ENCODE peak calls at places on chromosomes 6 and 20, in four cellular contexts. E is IMR-90, C is neuronal stem cell, X is fibroblast of lung. N is an unnamed sample.

GRCh38 chr6:12163149-12163548 is 127.0 kb upstream of the EDN1 start:
- DNase-seq in C (no peak), E (no peak), X (no peak), N (no peak)

GRCh38 chr6:135922746-135923145 is 71.2 kb downstream of the PDE7B start:
- DNase-seq in X (peak), E (peak), C (no peak), N (peak)

GRCh38 chr20:44959082-44959895 is 908 bp downstream of the TOMM34 start:
- DNase-seq in C (peak), E (peak), X (peak), N (peak)

GRCh38 chr6:46002264-46002663 is 13.4 kb downstream of the CLIC5 start:
- DNase-seq in C (no peak), X (no peak), E (no peak), N (no peak)

GRCh38 chr6:130424704-130425103 is 58.9 kb downstream of the TMEM200A start:
- DNase-seq in C (no peak), E (no peak), X (no peak), N (no peak)

GRCh38 chr6:33962186-33962585 is 158.4 kb upstream of the MLN start:
- DNase-seq in E (peak), C (no peak), X (peak), N (peak)

GRCh38 chr6:143934867-143935266 is 70.6 kb downstream of the ZC2HC1B start:
- DNase-seq in X (no peak), E (no peak), C (no peak), N (no peak)

GRCh38 chr6:41167173-41167963 is 4.5 kb upstream of the TREM2 start:
- DNase-seq in E (peak), X (peak), C (peak), N (peak)

GRCh38 chr6:9540534-9541126 is 874.2 kb downstream of the TFAP2A start:
- DNase-seq in X (peak), E (peak), C (peak), N (peak)

GRCh38 chr6:45791600-45792168 is 224.0 kb downstream of the CLIC5 start:
- DNase-seq in X (peak), E (peak), C (no peak), N (peak)

GRCh38 chr6:109793793-109794192 is 102.7 kb downstream of the FIG4 start:
- DNase-seq in X (peak), C (no peak), E (peak), N (peak)

GRCh38 chr20:63783970-63784369 is 44.4 kb downstream of the SLC2A4RG start:
- DNase-seq in C (no peak), E (no peak), X (no peak), N (no peak)

GRCh38 chr20:63785646-63786255 is 45.3 kb downstream of the ZBTB46 start:
- DNase-seq in E (no peak), C (no peak), X (no peak), N (no peak)

GRCh38 chr20:63787749-63788148 is 43.3 kb downstream of the ZBTB46 start:
- DNase-seq in X (no peak), C (no peak), E (no peak), N (no peak)

GRCh38 chr20:63789836-63790571 is 41.1 kb downstream of the ZBTB46 start:
- DNase-seq in X (no peak), E (no peak), C (no peak), N (no peak)

GRCh38 chr20:63787302-63787701 is 43.8 kb downstream of the ZBTB46 start:
- DNase-seq in X (no peak), C (no peak), E (no peak), N (no peak)
- H3K4me3 ChIP-seq in X (no peak), C (no peak), E (no peak), N (no peak)

GRCh38 chr6:15631380-15631913 is 31.4 kb downstream of the DTNBP1 start:
- DNase-seq in C (no peak), X (no peak), E (no peak), N (no peak)

GRCh38 chr6:15627829-15628228 is 35.0 kb downstream of the DTNBP1 start:
- DNase-seq in X (peak), E (no peak), C (no peak), N (no peak)

GRCh38 chr6:15630202-15630601 is 32.6 kb downstream of the DTNBP1 start:
- DNase-seq in C (no peak), E (no peak), X (no peak), N (no peak)

GRCh38 chr6:15628499-15629131 is 34.2 kb downstream of the DTNBP1 start:
- DNase-seq in E (peak), X (peak), C (no peak), N (peak)

DNA sequence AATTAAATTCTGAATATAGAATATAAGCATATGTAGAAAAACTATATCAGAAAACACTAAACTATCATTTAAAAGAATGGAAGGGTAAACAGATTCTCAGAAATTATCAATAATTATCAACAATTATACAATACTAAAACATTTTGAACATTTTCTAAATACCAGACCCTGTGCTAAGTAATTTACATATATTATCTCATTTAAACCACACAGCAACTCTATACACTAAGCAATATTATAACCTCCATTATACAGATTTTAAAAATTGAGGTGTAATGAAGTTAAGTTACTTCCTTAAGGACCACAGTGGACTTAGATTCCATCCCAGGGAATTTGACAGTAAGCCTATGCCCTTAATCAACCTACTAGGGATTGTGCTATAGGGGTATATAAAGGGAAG is 33.3 kb downstream of the DTNBP1 start:
- DNase-seq in X (no peak), E (no peak), C (no peak), N (no peak)
- H3K9ac ChIP-seq in X (no peak), E (no peak), C (no peak), N (no peak)

DNA sequence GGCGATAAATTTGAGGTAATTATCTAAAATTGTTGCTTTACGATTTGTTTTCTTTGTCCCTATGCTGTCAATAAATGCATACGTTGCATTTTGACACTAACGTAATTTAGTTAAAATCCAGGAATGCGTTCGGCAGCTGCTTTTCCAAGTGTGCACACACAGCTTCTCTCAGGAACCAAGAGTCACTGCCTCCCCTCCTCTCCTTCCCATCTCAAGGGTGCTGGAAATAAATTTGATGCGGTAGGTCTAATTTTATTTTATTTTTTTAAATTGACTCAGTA is 381.4 kb downstream of the C6orf118 start:
- DNase-seq in X (no peak), E (no peak), C (no peak), N (peak)
- H3K27ac ChIP-seq in X (no peak), E (no peak), C (no peak), N (no peak)

DNA sequence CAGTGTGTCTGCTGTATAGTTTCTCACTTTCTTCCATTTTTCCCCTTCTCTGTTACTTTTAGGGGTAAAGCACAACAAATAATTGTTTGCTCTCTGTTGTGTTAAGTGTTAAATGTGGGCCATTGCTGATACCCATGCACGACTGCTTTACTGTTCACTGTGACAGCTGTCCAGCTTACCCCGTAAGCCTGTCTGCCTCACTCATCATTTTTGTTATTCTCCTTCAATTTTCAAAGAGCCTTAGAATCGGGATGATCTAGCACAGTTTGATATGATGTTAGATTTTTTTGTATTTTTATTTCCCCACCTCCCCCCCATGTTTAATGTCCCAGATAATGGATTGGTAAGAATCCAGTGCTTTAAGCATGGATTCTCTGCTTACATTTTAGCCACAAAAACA is 41.2 kb upstream of the MLIP start:
- DNase-seq in X (no peak), E (no peak), C (no peak), N (peak)
- H3K4me3 ChIP-seq in X (peak), E (no peak), C (no peak), N (peak)

GRCh38 chr6:113067612-113068262 is 720.6 kb downstream of the RFPL4B start:
- DNase-seq in C (no peak), E (peak), X (peak), N (peak)
- H3K9ac ChIP-seq in C (no peak), E (no peak), X (no peak), N (no peak)

GRCh38 chr6:54428437-54428836 is 120.2 kb downstream of the TINAG start:
- DNase-seq in C (no peak), E (no peak), X (no peak), N (no peak)

GRCh38 chr6:54431466-54431865 is 123.2 kb downstream of the TINAG start:
- DNase-seq in E (peak), C (no peak), X (no peak), N (peak)

GRCh38 chr6:54426995-54427394 is 118.8 kb downstream of the TINAG start:
- DNase-seq in C (no peak), X (no peak), E (no peak), N (peak)

GRCh38 chr6:54427396-54427910 is 119.2 kb downstream of the TINAG start:
- DNase-seq in E (peak), C (no peak), X (peak), N (peak)
- H3K27ac ChIP-seq in E (no peak), C (no peak), X (no peak), N (peak)

GRCh38 chr6:6723316-6723715 is 134.8 kb downstream of the LY86 start:
- DNase-seq in E (no peak), X (no peak), C (no peak), N (no peak)

GRCh38 chr6:6723792-6724318 is 135.3 kb downstream of the LY86 start:
- DNase-seq in C (no peak), E (no peak), X (no peak), N (no peak)

GRCh38 chr6:6724319-6725119 is 136.0 kb downstream of the LY86 start:
- DNase-seq in E (peak), X (peak), C (peak), N (peak)

GRCh38 chr6:6725120-6725833 is 136.8 kb downstream of the LY86 start:
- DNase-seq in C (no peak), X (no peak), E (no peak), N (no peak)

DNA sequence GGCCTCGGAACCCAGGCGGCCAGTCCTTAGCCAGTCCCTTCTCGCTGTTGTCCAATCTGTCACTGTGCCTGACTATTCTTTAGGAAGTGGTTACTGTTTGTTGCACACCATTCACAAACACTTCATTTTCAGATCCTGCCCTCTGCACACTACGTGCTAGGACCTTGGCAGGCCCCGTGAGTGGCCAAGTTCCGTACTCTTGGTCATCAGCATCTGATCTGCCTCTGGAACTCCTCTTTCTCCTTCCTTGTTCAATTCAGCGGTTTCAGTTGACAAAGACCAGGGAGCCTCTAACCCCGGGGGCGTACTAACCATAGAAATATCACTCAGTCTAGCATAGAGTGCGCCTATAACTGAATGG is 137.3 kb downstream of the LY86 start:
- DNase-seq in X (no peak), C (no peak), E (no peak), N (no peak)
- H3K4me3 ChIP-seq in X (no peak), C (no peak), E (no peak), N (no peak)

GRCh38 chr6:25014806-25015560 is 79.2 kb upstream of the RIPOR2 start:
- DNase-seq in E (peak), X (peak), C (no peak), N (peak)

GRCh38 chr6:25014375-25014774 is 78.6 kb upstream of the RIPOR2 start:
- DNase-seq in X (no peak), E (no peak), C (no peak), N (peak)

GRCh38 chr6:25010917-25011625 is 75.3 kb upstream of the RIPOR2 start:
- DNase-seq in E (peak), C (no peak), X (peak), N (peak)

GRCh38 chr6:25013249-25013648 is 77.5 kb upstream of the RIPOR2 start:
- DNase-seq in E (no peak), X (no peak), C (no peak), N (no peak)

DNA sequence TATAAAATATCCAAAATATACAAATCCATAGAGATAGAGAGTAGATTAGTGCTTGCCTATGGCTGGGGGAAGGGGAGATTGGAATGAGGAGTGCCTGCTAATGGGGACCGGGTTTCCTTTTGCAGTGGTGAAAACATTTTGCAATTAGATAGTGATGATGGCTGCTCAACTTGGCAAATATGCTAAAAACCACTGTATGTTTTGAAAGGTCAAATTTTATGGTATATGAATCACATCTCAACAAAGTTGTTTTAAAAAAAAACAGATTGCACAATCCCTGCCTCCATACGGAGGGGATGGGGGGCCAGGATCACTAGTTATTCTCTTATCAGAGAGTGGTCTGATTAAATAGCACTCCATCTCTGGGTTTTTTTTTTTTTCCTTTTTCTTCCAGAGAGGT is 76.9 kb upstream of the RIPOR2 start:
- DNase-seq in E (peak), C (no peak), X (peak), N (peak)
- H3K9ac ChIP-seq in E (no peak), C (no peak), X (no peak), N (no peak)